ENCODE peak calls at places on chromosome 18, in ten cellular contexts. E is lower lobe of right lung, Z is AG04450, F is fibroblast of lung, P is testis, K is heart right ventricle, H is AG09309, Y is thyroid gland, B is HCT116, N is heart left ventricle. C is an unnamed sample.

GRCh38 chr18:45384137-45384998 is 230.9 kb upstream of the SLC14A2 start:
- DNase-seq in E (no peak), Z (no peak), F (peak; percentile 50), P (peak; percentile 75), K (peak; percentile 53), H (no peak), Y (peak; percentile 56), B (peak; percentile 16), N (peak; percentile 41), C (no peak)

GRCh38 chr18:41121116-41121826 is 833.8 kb upstream of the PIK3C3 start:
- DNase-seq in E (no peak), Z (peak; percentile 30), F (peak; percentile 91), P (no peak), K (no peak), H (no peak), Y (no peak), B (no peak), N (no peak), C (peak; percentile 44)

GRCh38 chr18:3983351-3983969 is 471.6 kb downstream of the DLGAP1 start:
- DNase-seq in E (no peak), Z (peak; percentile 33), F (peak; percentile 98), P (no peak), K (no peak), H (peak; percentile 86), Y (no peak), B (no peak), N (no peak), C (peak; percentile 47)

GRCh38 chr18:59823611-59824195 is 76.1 kb upstream of the PMAIP1 start:
- DNase-seq in E (no peak), Z (peak; percentile 68), F (peak; percentile 59), P (peak; percentile 90), K (peak; percentile 60), H (no peak), Y (peak; percentile 70), B (peak; percentile 67), N (peak; percentile 55), C (no peak)

GRCh38 chr18:66616523-66616983 is 12.7 kb upstream of the CDH19 start:
- DNase-seq in E (no peak), Z (no peak), F (peak; percentile 7), P (peak; percentile 20), K (no peak), H (no peak), Y (no peak), B (no peak), N (no peak), C (no peak)

GRCh38 chr18:9787716-9788115 is 79.6 kb downstream of the RAB31 start:
- DNase-seq in E (no peak), Z (no peak), F (peak; percentile 87), P (no peak), K (no peak), H (no peak), Y (no peak), B (no peak), N (no peak), C (peak; percentile 23)

GRCh38 chr18:49071365-49071764 is 120.6 kb upstream of the SMAD7 start:
- DNase-seq in E (no peak), Z (no peak), F (peak; percentile 13), P (no peak), K (no peak), H (no peak), Y (no peak), B (no peak), N (no peak), C (no peak)

GRCh38 chr18:31664101-31664500 is 20.3 kb downstream of the B4GALT6 start:
- DNase-seq in E (no peak), Z (no peak), F (no peak), P (no peak), K (no peak), H (no peak), Y (no peak), B (no peak), N (no peak), C (no peak)

GRCh38 chr18:63161728-63162195 is 157.8 kb downstream of the BCL2 start:
- DNase-seq in E (peak; percentile 61), Z (peak; percentile 66), F (peak; percentile 94), P (peak; percentile 84), K (peak; percentile 71), H (peak; percentile 64), Y (no peak), B (no peak), N (peak; percentile 59), C (peak; percentile 61)

GRCh38 chr18:11137400-11137799 is 12.0 kb downstream of the PIEZO2 start:
- DNase-seq in E (no peak), Z (no peak), F (no peak), P (no peak), K (no peak), H (no peak), Y (no peak), B (no peak), N (no peak), C (no peak)

DNA sequence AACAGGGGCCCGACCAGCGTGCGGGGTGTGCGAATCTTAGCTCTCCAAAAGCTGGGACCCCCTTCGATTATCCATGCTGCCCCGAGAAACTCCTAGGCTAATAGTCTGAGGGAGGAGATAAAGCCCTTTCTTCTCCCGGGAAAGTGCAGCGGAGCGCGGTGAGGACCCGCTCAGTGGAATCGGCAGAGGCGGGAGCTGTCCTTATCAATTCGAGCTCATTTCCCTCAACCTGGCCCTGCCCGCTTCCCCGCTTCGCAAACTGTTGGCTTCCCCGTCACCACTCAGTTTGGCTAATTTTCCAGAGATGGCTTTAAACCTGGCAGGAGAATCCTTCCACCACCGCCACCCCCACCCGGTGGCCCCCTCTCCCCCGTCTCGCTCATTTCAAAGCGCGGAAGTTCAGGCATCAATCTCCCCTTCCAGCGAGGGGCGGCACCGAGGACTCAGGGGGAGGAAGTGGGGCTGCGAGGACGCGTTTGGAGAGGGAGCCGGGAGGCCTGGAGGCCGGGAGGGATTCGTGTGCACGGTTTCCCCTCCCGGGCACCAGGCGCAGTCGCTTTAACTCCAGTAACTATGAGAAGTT is 1.6 kb downstream of the KLHL14 start:
- DNase-seq in E (no peak), Z (no peak), F (peak; percentile 18), P (no peak), K (no peak), H (no peak), Y (peak; percentile 53), B (no peak), N (no peak), C (no peak)
- TF ChIP-seq CTCF in E (no peak), Z (no peak), F (no peak), P (no peak), K (no peak), H (no peak), Y (no peak), B (no peak), N (no peak), C (no peak)

GRCh38 chr18:21980744-21981143 is 188.6 kb upstream of the GATA6 start:
- DNase-seq in E (no peak), Z (no peak), F (no peak), P (no peak), K (no peak), H (no peak), Y (no peak), B (no peak), N (no peak), C (no peak)
- H3K4me3 ChIP-seq in E (no peak overlapping the region), Z (no peak overlapping the region), F (no peak overlapping the region), P (no peak overlapping the region), K (no peak overlapping the region), H (no peak overlapping the region), Y (no peak overlapping the region), B (no peak overlapping the region), N (no peak overlapping the region), C (no peak overlapping the region)

DNA sequence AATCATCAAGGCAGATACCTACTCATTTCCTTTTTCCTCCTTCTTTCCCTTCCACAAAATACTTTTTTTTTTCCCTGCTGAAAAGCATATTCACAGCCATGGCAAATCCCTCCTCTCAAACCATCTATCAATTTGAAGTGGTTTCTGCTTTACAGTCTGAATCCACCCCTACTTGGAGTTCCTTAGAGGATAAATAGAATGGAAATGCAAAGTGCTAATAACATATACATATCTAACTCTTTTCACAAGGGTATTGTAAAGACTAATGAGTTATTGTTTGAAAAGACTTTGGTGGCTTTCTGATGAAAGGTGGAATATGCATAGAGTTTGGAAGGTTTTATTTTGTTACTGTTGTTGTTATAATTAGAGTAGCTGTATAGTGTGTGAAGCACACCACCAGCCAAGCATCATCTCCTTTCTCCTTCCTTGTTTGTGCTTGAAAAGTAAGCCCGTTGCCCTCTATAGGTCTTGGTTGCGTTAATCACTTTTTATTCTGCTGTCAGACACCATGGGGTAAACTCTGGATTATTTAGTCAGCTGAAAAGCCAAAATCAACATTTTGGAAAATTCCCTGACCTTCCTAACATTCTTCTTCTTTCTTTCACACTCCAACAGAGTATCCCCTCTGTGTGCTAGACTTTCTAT is 2126.9 kb upstream of the CELF4 start:
- DNase-seq in E (no peak), Z (no peak), F (no peak), P (no peak), K (no peak), H (no peak), Y (no peak), B (no peak), N (no peak), C (no peak)
- TF ChIP-seq CTCF in E (no peak), Z (no peak), F (no peak), P (no peak), K (no peak), H (no peak), Y (no peak), B (no peak), N (no peak), C (no peak)

GRCh38 chr18:54957987-54958386 is 1.3 kb downstream of the CCDC68 start:
- DNase-seq in E (no peak), Z (no peak), F (peak; percentile 13), P (peak; percentile 67), K (no peak), H (no peak), Y (peak; percentile 7), B (no peak), N (no peak), C (no peak)
- H3K4me3 ChIP-seq in E (peak overlapping the region; percentile 67), Z (peak overlapping the region; percentile 61), F (peak overlapping the region; percentile 59), P (no peak overlapping the region), K (peak overlapping the region; percentile 73), H (no peak overlapping the region), Y (no peak overlapping the region), B (peak overlapping the region; percentile 79), N (peak overlapping the region; percentile 12), C (no peak overlapping the region)

GRCh38 chr18:22176282-22176621 is 6.9 kb downstream of the GATA6 start:
- DNase-seq in E (no peak), Z (no peak), F (no peak), P (no peak), K (no peak), H (no peak), Y (no peak), B (no peak), N (no peak), C (no peak)

GRCh38 chr18:22173928-22174301 is 4.5 kb downstream of the GATA6 start:
- DNase-seq in E (no peak), Z (no peak), F (no peak), P (no peak), K (no peak), H (no peak), Y (no peak), B (no peak), N (no peak), C (no peak)

GRCh38 chr18:22175326-22175725 is 5.9 kb downstream of the GATA6 start:
- DNase-seq in E (no peak), Z (no peak), F (no peak), P (no peak), K (no peak), H (no peak), Y (no peak), B (no peak), N (no peak), C (no peak)

GRCh38 chr18:22173221-22173927 is 4.0 kb downstream of the GATA6 start:
- DNase-seq in E (no peak), Z (no peak), F (no peak), P (no peak), K (no peak), H (no peak), Y (no peak), B (no peak), N (no peak), C (no peak)

GRCh38 chr18:22174341-22175148 is 5.2 kb downstream of the GATA6 start:
- DNase-seq in E (no peak), Z (no peak), F (no peak), P (peak; percentile 67), K (no peak), H (no peak), Y (no peak), B (no peak), N (no peak), C (no peak)
- TF ChIP-seq CTCF in E (no peak), Z (no peak), F (no peak), P (no peak), K (no peak), H (no peak), Y (no peak), B (no peak), N (no peak), C (no peak)

C was measured in AG04449.